ENCODE peak calls at places on chromosomes 13 and 19, in six cellular contexts. K is heart left ventricle; N is CD8-positive, alpha-beta T cell; R is left ventricle myocardium inferior; H is upper lobe of right lung; M is tibial nerve. T is an unnamed sample.

GRCh38 chr13:49436890-49437289 is 7.0 kb downstream of the CAB39L start:
- DNase-seq in K (peak; percentile 20), N (no peak), R (peak; percentile 25), H (no peak), M (peak; percentile 22), T (peak; percentile 28)

GRCh38 chr19:10998045-10998533 is 37.3 kb downstream of the SMARCA4 start:
- DNase-seq in K (no peak), N (no peak), R (no peak), H (no peak), M (peak; percentile 61), T (no peak)

GRCh38 chr13:46992383-46992952 is 95.6 kb upstream of the HTR2A start:
- DNase-seq in K (no peak), N (no peak), R (no peak), H (no peak), M (no peak), T (no peak)

GRCh38 chr13:75250526-75251183 is 231.3 kb downstream of the TBC1D4 start:
- DNase-seq in K (peak; percentile 8), N (no peak), R (no peak), H (no peak), M (no peak), T (no peak)

GRCh38 chr19:10353793-10354391 is 14.5 kb upstream of the ICAM3 start:
- DNase-seq in K (peak; percentile 79), N (no peak), R (peak; percentile 80), H (no peak), M (peak; percentile 90), T (peak; percentile 28)

GRCh38 chr13:32471187-32471922 is 43.4 kb upstream of the N4BP2L1 start:
- DNase-seq in K (peak; percentile 59), N (no peak), R (peak; percentile 42), H (no peak), M (no peak), T (no peak)

GRCh38 chr13:63901630-63902029 is 2486.0 kb upstream of the PCDH20 start:
- DNase-seq in K (no peak), N (no peak), R (no peak), H (no peak), M (no peak), T (peak; percentile 24)

GRCh38 chr13:109390391-109390790 is 396.0 kb downstream of the IRS2 start:
- DNase-seq in K (no peak), N (no peak), R (no peak), H (no peak), M (no peak), T (no peak)

GRCh38 chr19:21604941-21605548 is 99.6 kb downstream of the ZNF429 start:
- DNase-seq in K (peak; percentile 42), N (no peak), R (no peak), H (no peak), M (no peak), T (no peak)

GRCh38 chr19:13848811-13849241 is 28.1 kb upstream of the NANOS3 start:
- DNase-seq in K (no peak), N (no peak), R (no peak), H (no peak), M (no peak), T (no peak)

GRCh38 chr13:32984857-32985626 is 31.2 kb upstream of the KL start:
- DNase-seq in K (no peak), N (no peak), R (no peak), H (no peak), M (no peak), T (no peak)

GRCh38 chr19:19077103-19077502 is 13.3 kb downstream of the SLC25A42 start:
- DNase-seq in K (no peak), N (no peak), R (no peak), H (no peak), M (no peak), T (no peak)

GRCh38 chr13:113898391-113898790 is 34.5 kb upstream of the GAS6 start:
- DNase-seq in K (no peak), N (no peak), R (no peak), H (no peak), M (no peak), T (no peak)

GRCh38 chr19:33998302-33998701 is 174.0 kb upstream of the LSM14A start:
- DNase-seq in K (no peak), N (no peak), R (no peak), H (no peak), M (no peak), T (no peak)

GRCh38 chr19:56751078-56751489 is 79.5 kb upstream of the ZNF835 start:
- DNase-seq in K (no peak), N (no peak), R (no peak), H (no peak), M (no peak), T (no peak)

GRCh38 chr13:113763961-113764792 is 5.2 kb downstream of the TMEM255B start:
- DNase-seq in K (no peak), N (no peak), R (no peak), H (peak; percentile 62), M (no peak), T (no peak)

GRCh38 chr19:7679017-7679720 is 1.5 kb upstream of the TRAPPC5 start:
- DNase-seq in K (no peak), N (peak; percentile 56), R (no peak), H (no peak), M (no peak), T (peak; percentile 54)

GRCh38 chr13:27043013-27043412 is 128.6 kb downstream of the USP12 start:
- DNase-seq in K (no peak), N (no peak), R (no peak), H (no peak), M (peak; percentile 41), T (no peak)

GRCh38 chr19:55670280-55671053 is 4.6 kb upstream of the EPN1 start:
- DNase-seq in K (no peak), N (no peak), R (no peak), H (no peak), M (no peak), T (no peak)

GRCh38 chr13:96785986-96786385 is 208.3 kb downstream of the OXGR1 start:
- DNase-seq in K (no peak), N (no peak), R (no peak), H (no peak), M (no peak), T (no peak)

GRCh38 chr13:51222510-51223283 is 499 bp downstream of the FAM124A start:
- DNase-seq in K (no peak), N (no peak), R (no peak), H (no peak), M (peak; percentile 10), T (peak; percentile 29)

GRCh38 chr19:12856684-12857083 is 18.4 kb downstream of the MAST1 start:
- DNase-seq in K (no peak), N (no peak), R (no peak), H (no peak), M (no peak), T (no peak)

GRCh38 chr19:54391589-54392061 is 23.6 kb upstream of the TTYH1 start:
- DNase-seq in K (no peak), N (no peak), R (no peak), H (no peak), M (no peak), T (no peak)

GRCh38 chr13:92187378-92187989 is 789.1 kb downstream of the GPC5 start:
- DNase-seq in K (no peak), N (no peak), R (no peak), H (no peak), M (peak; percentile 56), T (no peak)

GRCh38 chr19:35157431-35157830 is 2.9 kb downstream of the FXYD5 start:
- DNase-seq in K (no peak), N (no peak), R (no peak), H (no peak), M (no peak), T (no peak)

GRCh38 chr19:37699057-37699456 is 20.5 kb downstream of the ZNF607 start:
- DNase-seq in K (no peak), N (no peak), R (no peak), H (no peak), M (no peak), T (no peak)

GRCh38 chr19:42088471-42089190 is 12.7 kb downstream of the ZNF574 start:
- DNase-seq in K (no peak), N (no peak), R (no peak), H (no peak), M (no peak), T (no peak)

GRCh38 chr19:4506449-4507149 is 11.7 kb downstream of the PLIN4 start:
- DNase-seq in K (no peak), N (no peak), R (no peak), H (no peak), M (no peak), T (no peak)

GRCh38 chr13:112722433-112723250 is 32.8 kb downstream of the ATP11A start:
- DNase-seq in K (peak; percentile 66), N (no peak), R (peak; percentile 55), H (peak; percentile 81), M (no peak), T (peak; percentile 91)

GRCh38 chr13:92355213-92355612 is 871.4 kb upstream of the GPC6 start:
- DNase-seq in K (no peak), N (no peak), R (no peak), H (no peak), M (peak; percentile 15), T (peak; percentile 45)

GRCh38 chr19:27735314-27735713 is 1477.6 kb downstream of the UQCRFS1 start:
- DNase-seq in K (no peak), N (no peak), R (no peak), H (no peak), M (no peak), T (no peak)

DNA sequence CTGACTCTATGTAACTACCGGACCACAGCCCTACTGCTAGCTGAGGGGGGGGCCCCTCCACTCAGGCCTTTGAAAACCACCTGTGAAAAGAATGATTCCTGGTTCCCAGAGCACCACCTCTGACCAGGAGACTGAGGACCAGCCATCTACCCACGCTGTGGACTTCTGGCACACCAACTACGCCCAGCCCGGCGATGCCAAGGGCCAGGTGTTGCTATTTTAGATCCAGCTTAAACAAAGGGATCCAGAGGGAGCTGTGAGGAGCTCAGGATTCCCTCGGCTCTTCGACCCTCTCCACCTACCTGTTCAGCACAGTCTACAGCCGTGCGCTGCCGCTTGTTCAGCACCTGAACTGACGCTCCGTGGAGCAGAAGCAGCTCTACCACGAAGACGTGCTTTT is 23.0 kb downstream of the PDCD5 start:
- DNase-seq in K (no peak), N (no peak), R (no peak), H (peak; percentile 35), M (no peak), T (no peak)
- H3K36me3 ChIP-seq in K (peaks cover 93% of the 10 kb centered on the region), N (peaks cover 18% of the 10 kb centered on the region), R (peaks cover 91% of the 10 kb centered on the region), H (peaks cover 90% of the 10 kb centered on the region), M (peaks cover 88% of the 10 kb centered on the region), T (peaks cover 5% of the 10 kb centered on the region)

GRCh38 chr19:49135686-49136085 is 16.3 kb downstream of the PPFIA3 start:
- DNase-seq in K (no peak), N (no peak), R (no peak), H (no peak), M (no peak), T (no peak)
- H3K36me3 ChIP-seq in K (no peaks in the 10 kb centered on the region), N (no peaks in the 10 kb centered on the region), R (no peaks in the 10 kb centered on the region), H (no peaks in the 10 kb centered on the region), M (no peaks in the 10 kb centered on the region), T (no peaks in the 10 kb centered on the region)

GRCh38 chr19:57757941-57758340 is 11.3 kb downstream of the ZNF776 start:
- DNase-seq in K (no peak), N (no peak), R (no peak), H (no peak), M (no peak), T (no peak)
- H3K36me3 ChIP-seq in K (peaks cover 93% of the 10 kb centered on the region), N (peaks cover 44% of the 10 kb centered on the region), R (peaks cover 99% of the 10 kb centered on the region), H (peaks cover 29% of the 10 kb centered on the region), M (peaks cover 100% of the 10 kb centered on the region), T (peaks cover 12% of the 10 kb centered on the region)

GRCh38 chr19:45567609-45568008 is 17.0 kb downstream of the OPA3 start:
- DNase-seq in K (no peak), N (no peak), R (no peak), H (no peak), M (no peak), T (no peak)
- H3K36me3 ChIP-seq in K (no peaks in the 10 kb centered on the region), N (no peaks in the 10 kb centered on the region), R (no peaks in the 10 kb centered on the region), H (no peaks in the 10 kb centered on the region), M (no peaks in the 10 kb centered on the region), T (no peaks in the 10 kb centered on the region)

GRCh38 chr13:98450495-98451167 is 126.3 kb downstream of the STK24 start:
- DNase-seq in K (peak; percentile 38), N (no peak), R (peak; percentile 68), H (peak; percentile 54), M (no peak), T (no peak)
- H3K36me3 ChIP-seq in K (peaks cover 25% of the 10 kb centered on the region), N (peaks cover 4% of the 10 kb centered on the region), R (peaks cover 42% of the 10 kb centered on the region), H (peaks cover 60% of the 10 kb centered on the region), M (peaks cover 46% of the 10 kb centered on the region), T (peaks cover 2% of the 10 kb centered on the region)